ENCODE peak calls at places on chromosomes 2 and 18, in ten cellular contexts. One of them, this sample, is unnamed. For H3K36me3, the result is how much of the 10 kb centered on the place peaks cover.

GRCh38 chr2:187617120-187617519 is 62.9 kb upstream of the TFPI start:
- DNase-seq in gastrocnemius medialis: no peak
- DNase-seq in upper lobe of left lung: no peak
- DNase-seq in H1: no peak
- DNase-seq in sigmoid colon: no peak
- DNase-seq in stomach: no peak
- DNase-seq in K562: no peak
- DNase-seq in ovary: no peak
- DNase-seq in prostate gland: no peak
- DNase-seq in uterus: no peak
- DNase-seq in this sample: no peak

GRCh38 chr18:2656237-2657042 is 914 bp downstream of the SMCHD1 start:
- DNase-seq in upper lobe of left lung: peak
- DNase-seq in uterus: peak
- DNase-seq in H1: no peak
- DNase-seq in gastrocnemius medialis: peak
- DNase-seq in prostate gland: peak
- DNase-seq in ovary: peak
- DNase-seq in stomach: peak
- DNase-seq in K562: peak
- DNase-seq in sigmoid colon: peak
- DNase-seq in this sample: peak

GRCh38 chr18:31513189-31513907 is 15.4 kb downstream of the DSG2 start:
- DNase-seq in stomach: no peak
- DNase-seq in prostate gland: no peak
- DNase-seq in ovary: no peak
- DNase-seq in sigmoid colon: no peak
- DNase-seq in K562: no peak
- DNase-seq in uterus: no peak
- DNase-seq in upper lobe of left lung: no peak
- DNase-seq in gastrocnemius medialis: no peak
- DNase-seq in H1: no peak
- DNase-seq in this sample: no peak

GRCh38 chr2:236400594-236401360 is 136.6 kb upstream of the ASB18 start:
- DNase-seq in uterus: no peak
- DNase-seq in upper lobe of left lung: peak
- DNase-seq in sigmoid colon: no peak
- DNase-seq in gastrocnemius medialis: no peak
- DNase-seq in H1: no peak
- DNase-seq in stomach: no peak
- DNase-seq in ovary: no peak
- DNase-seq in prostate gland: no peak
- DNase-seq in K562: no peak
- DNase-seq in this sample: no peak

GRCh38 chr2:96142217-96143113 is 2.8 kb downstream of the DUSP2 start:
- DNase-seq in uterus: no peak
- DNase-seq in stomach: no peak
- DNase-seq in H1: peak
- DNase-seq in sigmoid colon: peak
- DNase-seq in ovary: no peak
- DNase-seq in upper lobe of left lung: no peak
- DNase-seq in K562: peak
- DNase-seq in prostate gland: no peak
- DNase-seq in gastrocnemius medialis: no peak
- DNase-seq in this sample: no peak

GRCh38 chr2:184402381-184402780 is 195.9 kb upstream of the ZNF804A start:
- DNase-seq in K562: no peak
- DNase-seq in upper lobe of left lung: no peak
- DNase-seq in ovary: no peak
- DNase-seq in H1: no peak
- DNase-seq in sigmoid colon: no peak
- DNase-seq in gastrocnemius medialis: no peak
- DNase-seq in stomach: no peak
- DNase-seq in prostate gland: no peak
- DNase-seq in uterus: no peak
- DNase-seq in this sample: no peak

GRCh38 chr18:2612996-2613395 is 41.6 kb downstream of the NDC80 start:
- DNase-seq in gastrocnemius medialis: no peak
- DNase-seq in ovary: no peak
- DNase-seq in stomach: no peak
- DNase-seq in sigmoid colon: no peak
- DNase-seq in H1: no peak
- DNase-seq in K562: no peak
- DNase-seq in prostate gland: no peak
- DNase-seq in upper lobe of left lung: no peak
- DNase-seq in uterus: no peak
- DNase-seq in this sample: no peak

GRCh38 chr2:168801961-168802824 is at the start of gene NOSTRIN:
- DNase-seq in sigmoid colon: no peak
- DNase-seq in H1: no peak
- DNase-seq in upper lobe of left lung: no peak
- DNase-seq in uterus: peak
- DNase-seq in stomach: peak
- DNase-seq in gastrocnemius medialis: no peak
- DNase-seq in ovary: peak
- DNase-seq in K562: peak
- DNase-seq in prostate gland: peak
- DNase-seq in this sample: peak

GRCh38 chr2:217788669-217789002 is 214.2 kb downstream of the TNS1 start:
- DNase-seq in gastrocnemius medialis: no peak
- DNase-seq in prostate gland: no peak
- DNase-seq in ovary: no peak
- DNase-seq in stomach: no peak
- DNase-seq in sigmoid colon: no peak
- DNase-seq in K562: no peak
- DNase-seq in uterus: no peak
- DNase-seq in upper lobe of left lung: peak
- DNase-seq in H1: no peak
- DNase-seq in this sample: no peak

GRCh38 chr2:217790681-217791392 is 212.0 kb downstream of the TNS1 start:
- DNase-seq in gastrocnemius medialis: no peak
- DNase-seq in ovary: no peak
- DNase-seq in prostate gland: no peak
- DNase-seq in uterus: peak
- DNase-seq in stomach: peak
- DNase-seq in K562: no peak
- DNase-seq in H1: no peak
- DNase-seq in upper lobe of left lung: no peak
- DNase-seq in sigmoid colon: peak
- DNase-seq in this sample: no peak

GRCh38 chr2:217789736-217790181 is 213.0 kb downstream of the TNS1 start:
- DNase-seq in uterus: no peak
- DNase-seq in gastrocnemius medialis: peak
- DNase-seq in K562: no peak
- DNase-seq in prostate gland: no peak
- DNase-seq in ovary: no peak
- DNase-seq in sigmoid colon: peak
- DNase-seq in stomach: peak
- DNase-seq in H1: no peak
- DNase-seq in upper lobe of left lung: no peak
- DNase-seq in this sample: no peak

GRCh38 chr2:217789003-217789735 is 213.6 kb downstream of the TNS1 start:
- DNase-seq in H1: peak
- DNase-seq in uterus: peak
- DNase-seq in prostate gland: peak
- DNase-seq in K562: peak
- DNase-seq in sigmoid colon: peak
- DNase-seq in upper lobe of left lung: peak
- DNase-seq in ovary: peak
- DNase-seq in stomach: peak
- DNase-seq in gastrocnemius medialis: peak
- DNase-seq in this sample: peak

DNA sequence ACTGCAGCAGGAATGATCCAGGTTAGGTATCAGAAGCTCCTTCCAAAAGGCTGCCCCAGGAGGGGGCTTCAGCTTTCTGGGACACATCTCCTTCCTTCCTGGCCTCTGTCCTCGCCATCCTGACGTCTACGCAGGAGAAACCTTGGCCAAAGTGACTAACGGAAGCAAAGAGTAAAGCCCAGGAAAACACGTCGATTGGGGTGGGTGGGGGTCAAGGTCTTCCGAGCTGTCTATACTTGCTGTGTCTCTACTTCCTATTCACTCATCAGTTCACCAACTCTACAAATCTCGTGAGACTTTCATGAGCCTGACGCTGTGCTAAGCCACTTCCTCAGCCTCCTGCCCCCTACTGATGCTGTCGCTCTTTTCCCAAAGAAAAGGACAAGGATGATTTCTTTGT is 212.6 kb downstream of the TNS1 start:
- DNase-seq in uterus: peak
- DNase-seq in prostate gland: no peak
- DNase-seq in ovary: peak
- DNase-seq in upper lobe of left lung: no peak
- DNase-seq in H1: no peak
- DNase-seq in sigmoid colon: peak
- DNase-seq in gastrocnemius medialis: no peak
- DNase-seq in stomach: no peak
- DNase-seq in K562: no peak
- DNase-seq in this sample: peak
- H3K27ac ChIP-seq in uterus: peak
- H3K27ac ChIP-seq in prostate gland: no peak
- H3K27ac ChIP-seq in ovary: no peak
- H3K27ac ChIP-seq in upper lobe of left lung: peak
- H3K27ac ChIP-seq in H1: no peak
- H3K27ac ChIP-seq in sigmoid colon: peak
- H3K27ac ChIP-seq in gastrocnemius medialis: peak
- H3K27ac ChIP-seq in stomach: peak
- H3K27ac ChIP-seq in K562: no peak
- H3K27ac ChIP-seq in this sample: peak

DNA sequence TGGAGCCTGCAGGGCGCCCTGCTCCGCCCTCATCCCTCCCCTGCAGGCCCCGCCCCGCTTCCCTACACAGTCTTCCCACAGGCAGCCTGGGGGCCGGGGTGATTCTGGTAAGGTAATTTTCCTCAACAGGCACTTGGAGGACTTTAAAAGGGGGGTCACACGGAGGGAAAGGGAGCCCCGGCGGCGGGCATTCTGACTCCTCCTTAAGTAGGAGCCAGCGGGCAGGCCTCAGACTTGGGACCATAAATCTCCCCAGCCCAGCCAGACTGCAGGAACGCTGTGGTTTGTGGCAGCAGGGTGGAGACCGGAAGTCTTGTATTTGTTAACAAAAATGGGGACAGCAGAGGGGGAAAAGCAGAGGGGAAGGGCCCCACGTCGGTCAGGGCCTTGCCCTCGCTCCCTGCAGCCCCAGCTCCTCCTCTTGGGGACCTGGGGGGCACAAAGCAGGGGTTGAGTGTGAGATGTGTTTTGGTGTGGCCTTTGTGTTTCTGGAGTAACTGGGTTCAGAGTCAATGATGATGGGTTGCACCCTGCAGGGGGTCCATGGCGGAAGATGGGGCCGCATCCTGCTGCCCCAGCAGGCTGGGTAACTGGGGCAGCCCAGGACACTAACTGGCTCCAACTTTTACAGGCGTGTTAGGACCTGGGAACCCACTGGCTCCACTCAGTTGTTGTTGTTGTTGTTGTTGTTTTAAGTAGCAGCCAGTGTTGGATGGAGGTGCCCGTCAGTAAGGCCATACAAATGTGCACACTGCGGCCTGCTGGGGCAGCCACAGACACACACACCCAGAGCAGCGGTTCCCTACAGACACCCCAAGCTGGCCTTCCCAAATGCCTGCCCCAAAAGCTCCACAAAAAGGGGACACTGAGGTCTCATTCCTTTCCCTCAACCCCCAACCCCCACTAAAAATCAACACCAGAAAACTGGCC is 27.7 kb downstream of the SMAD7 start:
- DNase-seq in K562: peak
- DNase-seq in sigmoid colon: peak
- DNase-seq in ovary: peak
- DNase-seq in stomach: peak
- DNase-seq in uterus: peak
- DNase-seq in upper lobe of left lung: peak
- DNase-seq in prostate gland: peak
- DNase-seq in gastrocnemius medialis: no peak
- DNase-seq in H1: no peak
- DNase-seq in this sample: peak
- TF ChIP-seq POLR2A in K562: no peak
- TF ChIP-seq POLR2A in sigmoid colon: no peak
- TF ChIP-seq POLR2A in ovary: no peak
- TF ChIP-seq POLR2A in stomach: no peak
- TF ChIP-seq POLR2A in uterus: no peak
- TF ChIP-seq POLR2A in upper lobe of left lung: peak
- TF ChIP-seq POLR2A in prostate gland: no peak
- TF ChIP-seq POLR2A in gastrocnemius medialis: no peak
- TF ChIP-seq POLR2A in H1: no peak
- TF ChIP-seq POLR2A in this sample: no peak

GRCh38 chr2:223114917-223115316 is 62.9 kb downstream of the KCNE4 start:
- DNase-seq in ovary: no peak
- DNase-seq in upper lobe of left lung: no peak
- DNase-seq in uterus: no peak
- DNase-seq in sigmoid colon: no peak
- DNase-seq in prostate gland: no peak
- DNase-seq in K562: no peak
- DNase-seq in gastrocnemius medialis: no peak
- DNase-seq in stomach: no peak
- DNase-seq in H1: no peak
- DNase-seq in this sample: no peak

GRCh38 chr2:223109341-223109740 is 57.4 kb downstream of the KCNE4 start:
- DNase-seq in prostate gland: no peak
- DNase-seq in upper lobe of left lung: no peak
- DNase-seq in H1: no peak
- DNase-seq in uterus: no peak
- DNase-seq in stomach: no peak
- DNase-seq in gastrocnemius medialis: no peak
- DNase-seq in ovary: no peak
- DNase-seq in K562: no peak
- DNase-seq in sigmoid colon: no peak
- DNase-seq in this sample: no peak

GRCh38 chr2:223113161-223113560 is 61.2 kb downstream of the KCNE4 start:
- DNase-seq in sigmoid colon: no peak
- DNase-seq in uterus: no peak
- DNase-seq in K562: no peak
- DNase-seq in upper lobe of left lung: no peak
- DNase-seq in prostate gland: no peak
- DNase-seq in H1: no peak
- DNase-seq in gastrocnemius medialis: no peak
- DNase-seq in stomach: no peak
- DNase-seq in ovary: no peak
- DNase-seq in this sample: no peak

GRCh38 chr2:223117533-223117932 is 65.5 kb downstream of the KCNE4 start:
- DNase-seq in gastrocnemius medialis: no peak
- DNase-seq in H1: no peak
- DNase-seq in ovary: no peak
- DNase-seq in uterus: no peak
- DNase-seq in stomach: no peak
- DNase-seq in prostate gland: no peak
- DNase-seq in sigmoid colon: no peak
- DNase-seq in upper lobe of left lung: no peak
- DNase-seq in K562: no peak
- DNase-seq in this sample: no peak

DNA sequence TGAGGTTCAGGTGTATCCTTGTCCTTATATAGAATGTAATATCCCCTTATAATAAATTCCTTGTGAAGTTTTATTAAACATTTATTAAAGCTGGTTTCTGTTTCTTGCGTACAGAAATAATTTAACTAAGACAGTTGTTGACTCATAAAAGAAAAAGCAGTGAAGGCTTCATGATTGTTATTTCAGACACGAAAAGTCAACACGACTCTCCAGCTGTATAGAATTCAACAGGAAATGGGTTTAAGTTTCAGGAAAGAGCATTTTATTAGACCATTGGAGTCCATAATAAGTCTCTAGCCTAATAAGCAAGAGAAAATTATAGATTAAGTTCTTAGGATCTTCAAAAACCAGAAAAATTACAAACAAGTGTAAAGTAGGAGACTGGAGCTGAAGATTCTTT is 62.2 kb downstream of the KCNE4 start:
- DNase-seq in sigmoid colon: no peak
- DNase-seq in uterus: no peak
- DNase-seq in ovary: no peak
- DNase-seq in gastrocnemius medialis: no peak
- DNase-seq in H1: no peak
- DNase-seq in stomach: no peak
- DNase-seq in upper lobe of left lung: no peak
- DNase-seq in K562: no peak
- DNase-seq in prostate gland: no peak
- DNase-seq in this sample: no peak
- H3K36me3 ChIP-seq in sigmoid colon: under half
- H3K36me3 ChIP-seq in uterus: under half
- H3K36me3 ChIP-seq in ovary: under half
- H3K36me3 ChIP-seq in gastrocnemius medialis: under half
- H3K36me3 ChIP-seq in H1: under half
- H3K36me3 ChIP-seq in stomach: under half
- H3K36me3 ChIP-seq in upper lobe of left lung: under half
- H3K36me3 ChIP-seq in K562: under half
- H3K36me3 ChIP-seq in prostate gland: under half
- H3K36me3 ChIP-seq in this sample: under half

GRCh38 chr2:70887550-70888229 is 48.0 kb upstream of the ATP6V1B1 start:
- DNase-seq in ovary: peak
- DNase-seq in prostate gland: no peak
- DNase-seq in K562: no peak
- DNase-seq in uterus: no peak
- DNase-seq in sigmoid colon: no peak
- DNase-seq in upper lobe of left lung: peak
- DNase-seq in stomach: peak
- DNase-seq in H1: peak
- DNase-seq in gastrocnemius medialis: no peak
- DNase-seq in this sample: no peak
- H3K27ac ChIP-seq in ovary: no peak
- H3K27ac ChIP-seq in prostate gland: no peak
- H3K27ac ChIP-seq in K562: no peak
- H3K27ac ChIP-seq in uterus: peak
- H3K27ac ChIP-seq in sigmoid colon: peak
- H3K27ac ChIP-seq in upper lobe of left lung: no peak
- H3K27ac ChIP-seq in stomach: no peak
- H3K27ac ChIP-seq in H1: no peak
- H3K27ac ChIP-seq in gastrocnemius medialis: no peak
- H3K27ac ChIP-seq in this sample: no peak